ENCODE peak calls at places on chromosomes 5 and 9, in ten cellular contexts. K, R, P, L, X, G, A, N, W and J are unnamed samples.

GRCh38 chr5:126597156-126597555 is 2.1 kb upstream of the ALDH7A1 start:
- DNase-seq in X (peak), P (peak), R (no peak), W (no peak), G (no peak), L (no peak), A (no peak), K (no peak), N (no peak), J (peak)

GRCh38 chr5:133205204-133205603 is 153.4 kb downstream of the HSPA4 start:
- DNase-seq in X (no peak), P (no peak), A (no peak), L (no peak), N (no peak), R (no peak), W (no peak), G (no peak), K (no peak), J (no peak)

GRCh38 chr9:90447773-90448172 is 194.9 kb downstream of the DIRAS2 start:
- DNase-seq in W (no peak), N (no peak), X (no peak), R (no peak), A (no peak), P (no peak), G (no peak), L (no peak), K (no peak), J (no peak)

GRCh38 chr9:76704601-76705204 is 59.5 kb upstream of the PCA3 start:
- DNase-seq in N (peak), R (no peak), K (peak), W (no peak), A (no peak), G (peak), L (peak), P (peak), X (peak), J (peak)

GRCh38 chr9:91253488-91253887 is 108.2 kb downstream of the AUH start:
- DNase-seq in G (no peak), K (no peak), W (no peak), X (peak), A (peak), L (no peak), P (no peak), R (no peak), N (no peak), J (no peak)

GRCh38 chr5:55773057-55773456 is 35.2 kb downstream of the DDX4 start:
- DNase-seq in K (no peak), R (no peak), G (no peak), L (no peak), W (no peak), N (no peak), A (no peak), X (peak), P (no peak), J (peak)

GRCh38 chr5:140596364-140596763 is 31.7 kb downstream of the SLC35A4 start:
- DNase-seq in K (no peak), G (no peak), N (no peak), A (no peak), R (no peak), W (no peak), P (peak), L (no peak), X (no peak), J (no peak)

GRCh38 chr9:86181379-86182315 is 77.8 kb downstream of the C9orf153 start:
- DNase-seq in A (no peak), N (no peak), P (no peak), L (no peak), W (no peak), G (no peak), R (no peak), K (no peak), X (no peak), J (no peak)

GRCh38 chr9:4301971-4302427 is 2.1 kb upstream of the GLIS3 start:
- DNase-seq in A (no peak), G (no peak), X (no peak), W (peak), N (no peak), P (peak), R (peak), K (peak), L (no peak), J (peak)

GRCh38 chr5:95384485-95385213 is 6.5 kb upstream of the FAM81B start:
- DNase-seq in P (no peak), L (no peak), A (no peak), R (no peak), G (no peak), K (no peak), X (no peak), N (no peak), W (no peak), J (no peak)